ENCODE peak calls at places on chromosomes 7 and 10, in four cellular contexts. One of them, this sample, is unnamed.
A peak's percentile ranks its signal among the peaks of the same experiment; 100 is the strongest.

GRCh38 chr7:72413290-72413689 is 1.2 kb upstream of the CALN1 start:
- DNase-seq in GM12878: no peak
- DNase-seq in K562: no peak
- DNase-seq in H1: no peak
- DNase-seq in this sample: no peak

GRCh38 chr10:70568113-70568512 is 34.4 kb downstream of the PRF1 start:
- DNase-seq in H1: no peak
- DNase-seq in K562: no peak
- DNase-seq in GM12878: no peak
- DNase-seq in this sample: no peak

GRCh38 chr7:131327626-131328386 is at the start of gene MKLN1:
- DNase-seq in GM12878: peak; percentile 35
- DNase-seq in K562: peak; percentile 98
- DNase-seq in H1: peak; percentile 77
- DNase-seq in this sample: peak; percentile 99

GRCh38 chr10:70723771-70724170 is 51.5 kb downstream of the ADAMTS14 start:
- DNase-seq in K562: no peak
- DNase-seq in GM12878: no peak
- DNase-seq in H1: no peak
- DNase-seq in this sample: no peak

GRCh38 chr7:47720141-47720906 is 138.4 kb upstream of the TNS3 start:
- DNase-seq in GM12878: no peak
- DNase-seq in K562: no peak
- DNase-seq in H1: no peak
- DNase-seq in this sample: peak; percentile 59

GRCh38 chr7:136693166-136694119 is 175.0 kb upstream of the CHRM2 start:
- DNase-seq in K562: no peak
- DNase-seq in H1: no peak
- DNase-seq in GM12878: no peak
- DNase-seq in this sample: peak; percentile 49

GRCh38 chr7:83677180-83677866 is 28.4 kb upstream of the SEMA3E start:
- DNase-seq in GM12878: no peak
- DNase-seq in K562: peak; percentile 10
- DNase-seq in H1: no peak
- DNase-seq in this sample: peak; percentile 24

GRCh38 chr7:111741811-111742240 is 179.5 kb upstream of the IMMP2L start:
- DNase-seq in GM12878: peak; percentile 31
- DNase-seq in K562: peak; percentile 87
- DNase-seq in H1: no peak
- DNase-seq in this sample: peak; percentile 79

GRCh38 chr10:89633484-89633883 is 11.6 kb downstream of the PANK1 start:
- DNase-seq in H1: no peak
- DNase-seq in GM12878: no peak
- DNase-seq in K562: no peak
- DNase-seq in this sample: no peak

GRCh38 chr7:113806633-113807327 is 112.0 kb downstream of the PPP1R3A start:
- DNase-seq in K562: no peak
- DNase-seq in GM12878: no peak
- DNase-seq in H1: no peak
- DNase-seq in this sample: no peak

GRCh38 chr10:2392145-2392812 is 655.0 kb upstream of the ADARB2 start:
- DNase-seq in GM12878: no peak
- DNase-seq in H1: no peak
- DNase-seq in K562: no peak
- DNase-seq in this sample: peak; percentile 25

DNA sequence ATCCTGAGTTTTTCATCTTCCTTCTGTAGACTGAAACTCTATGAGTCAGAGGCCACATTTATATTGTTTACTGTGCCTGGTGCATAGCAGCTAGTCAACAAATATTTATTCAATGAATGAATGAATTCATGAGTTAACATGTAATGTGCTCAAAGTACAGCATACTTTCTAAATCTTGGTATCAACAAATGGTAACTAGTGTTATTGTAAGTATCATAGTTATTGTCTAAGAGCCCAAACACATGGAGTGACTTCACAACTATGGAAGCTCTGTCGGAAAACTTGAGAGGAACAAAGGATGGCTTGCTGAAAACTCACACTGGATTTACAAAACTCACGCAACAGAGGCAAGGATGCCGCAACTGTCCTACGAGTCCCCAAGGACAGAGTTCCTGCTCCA is 35.9 kb downstream of the DENND2A start:
- DNase-seq in K562: no peak
- DNase-seq in GM12878: no peak
- DNase-seq in H1: no peak
- DNase-seq in this sample: no peak
- TF ChIP-seq NRF1 in K562: no peak
- TF ChIP-seq NRF1 in GM12878: no peak
- TF ChIP-seq NRF1 in H1: no peak
- TF ChIP-seq NRF1 in this sample: no peak

GRCh38 chr10:118339096-118339495 is 3.0 kb downstream of the FAM204A start:
- DNase-seq in GM12878: no peak
- DNase-seq in H1: no peak
- DNase-seq in K562: no peak
- DNase-seq in this sample: no peak
- TF ChIP-seq TAF1 in GM12878: no peak
- TF ChIP-seq TAF1 in H1: no peak
- TF ChIP-seq TAF1 in K562: no peak
- TF ChIP-seq TAF1 in this sample: no peak

DNA sequence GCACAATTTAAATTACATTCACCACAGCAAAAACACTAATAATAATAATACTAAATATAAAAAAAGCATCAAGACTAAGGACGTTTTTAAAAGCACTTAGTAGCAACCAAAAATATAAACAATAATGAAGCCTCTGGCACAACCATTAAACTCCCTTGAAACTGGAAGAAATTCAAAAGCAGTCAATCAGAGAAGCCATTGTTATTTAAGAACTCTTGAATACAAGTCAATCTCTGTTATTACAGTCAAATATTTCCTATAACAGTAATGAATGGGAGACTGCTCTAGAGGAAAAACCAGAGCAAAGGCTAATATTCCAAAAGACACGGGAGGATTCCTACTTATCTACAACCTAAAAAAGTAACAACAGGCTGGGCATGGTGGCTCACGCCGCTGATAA is 164.2 kb downstream of the KMT2E start:
- DNase-seq in H1: no peak
- DNase-seq in K562: no peak
- DNase-seq in GM12878: no peak
- DNase-seq in this sample: no peak
- TF ChIP-seq NRF1 in H1: no peak
- TF ChIP-seq NRF1 in K562: no peak
- TF ChIP-seq NRF1 in GM12878: no peak
- TF ChIP-seq NRF1 in this sample: no peak

DNA sequence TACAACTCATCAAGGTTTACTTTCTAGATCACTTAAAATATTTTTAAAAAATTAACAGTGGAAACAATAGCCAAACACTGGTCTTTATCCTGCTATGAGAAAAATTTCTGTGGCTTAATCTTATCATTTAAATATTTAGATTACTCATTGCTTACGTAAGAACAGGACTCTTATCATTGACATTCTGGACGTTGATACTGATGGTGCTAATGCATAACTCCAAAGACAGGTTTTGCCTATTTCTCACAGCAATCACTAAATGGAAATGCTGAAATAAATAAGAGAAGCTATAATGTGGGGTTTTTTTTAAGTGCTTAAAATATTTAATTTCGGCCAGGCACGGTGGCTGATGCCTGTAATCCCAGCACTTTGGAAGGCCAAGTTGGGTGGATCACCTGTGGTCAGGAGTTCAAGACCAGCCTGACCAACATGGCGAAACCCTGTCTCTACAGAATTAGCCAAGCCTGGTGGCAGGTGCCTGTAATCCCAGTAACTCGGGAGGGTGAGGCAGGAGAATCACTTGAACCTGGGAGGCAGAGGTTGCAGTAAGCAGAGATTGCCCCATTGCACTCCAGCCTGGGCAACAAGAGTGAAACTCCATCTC is 195.0 kb downstream of the HGF start:
- DNase-seq in GM12878: no peak
- DNase-seq in H1: no peak
- DNase-seq in K562: no peak
- DNase-seq in this sample: no peak
- TF ChIP-seq TAF1 in GM12878: no peak
- TF ChIP-seq TAF1 in H1: no peak
- TF ChIP-seq TAF1 in K562: no peak
- TF ChIP-seq TAF1 in this sample: no peak

GRCh38 chr10:34089294-34089693 is 725.8 kb downstream of the PARD3 start:
- DNase-seq in K562: no peak
- DNase-seq in GM12878: no peak
- DNase-seq in H1: no peak
- DNase-seq in this sample: no peak
- TF ChIP-seq NRF1 in K562: no peak
- TF ChIP-seq NRF1 in GM12878: no peak
- TF ChIP-seq NRF1 in H1: no peak
- TF ChIP-seq NRF1 in this sample: no peak

GRCh38 chr7:33725641-33726040 is 179.7 kb upstream of the BMPER start:
- DNase-seq in H1: no peak
- DNase-seq in GM12878: no peak
- DNase-seq in K562: no peak
- DNase-seq in this sample: peak; percentile 51
- TF ChIP-seq TAF1 in H1: no peak
- TF ChIP-seq TAF1 in GM12878: no peak
- TF ChIP-seq TAF1 in K562: no peak
- TF ChIP-seq TAF1 in this sample: no peak